ENCODE peak calls at places on chromosomes 11 and 22, in four cellular contexts. One of them, this sample, is unnamed.

GRCh38 chr11:112863304-112863703 is 97.9 kb upstream of the NCAM1 start:
- DNase-seq in Peyer's patch: no peak
- DNase-seq in small intestine: no peak
- DNase-seq in CD4-positive, alpha-beta memory T cell: no peak
- DNase-seq in this sample: no peak

GRCh38 chr22:31005535-31005934 is 36.5 kb downstream of the TUG1 start:
- DNase-seq in Peyer's patch: no peak
- DNase-seq in small intestine: no peak
- DNase-seq in CD4-positive, alpha-beta memory T cell: no peak
- DNase-seq in this sample: no peak

GRCh38 chr22:37610480-37611148 is 2.0 kb downstream of the GGA1 start:
- DNase-seq in Peyer's patch: no peak
- DNase-seq in small intestine: no peak
- DNase-seq in CD4-positive, alpha-beta memory T cell: no peak
- DNase-seq in this sample: no peak

GRCh38 chr11:1830119-1830499 is 4.7 kb upstream of the SYT8 start:
- DNase-seq in Peyer's patch: peak
- DNase-seq in small intestine: peak
- DNase-seq in CD4-positive, alpha-beta memory T cell: no peak
- DNase-seq in this sample: no peak

GRCh38 chr11:115869780-115870431 is 365.7 kb upstream of the CADM1 start:
- DNase-seq in Peyer's patch: no peak
- DNase-seq in small intestine: peak
- DNase-seq in CD4-positive, alpha-beta memory T cell: no peak
- DNase-seq in this sample: no peak

GRCh38 chr11:71286701-71287643 is 34.6 kb upstream of the SHANK2 start:
- DNase-seq in Peyer's patch: no peak
- DNase-seq in small intestine: peak
- DNase-seq in CD4-positive, alpha-beta memory T cell: no peak
- DNase-seq in this sample: no peak

GRCh38 chr22:37312549-37313183 is 30.4 kb downstream of the CYTH4 start:
- DNase-seq in Peyer's patch: no peak
- DNase-seq in small intestine: no peak
- DNase-seq in CD4-positive, alpha-beta memory T cell: no peak
- DNase-seq in this sample: no peak

GRCh38 chr11:19380375-19380774 is 139.6 kb upstream of the E2F8 start:
- DNase-seq in Peyer's patch: no peak
- DNase-seq in small intestine: no peak
- DNase-seq in CD4-positive, alpha-beta memory T cell: no peak
- DNase-seq in this sample: no peak

GRCh38 chr11:111665779-111666178 is 63.5 kb downstream of the SIK2 start:
- DNase-seq in Peyer's patch: no peak
- DNase-seq in small intestine: peak
- DNase-seq in CD4-positive, alpha-beta memory T cell: no peak
- DNase-seq in this sample: no peak

GRCh38 chr22:22770280-22770871 is 117.2 kb upstream of the IGLL5 start:
- DNase-seq in Peyer's patch: peak
- DNase-seq in small intestine: peak
- DNase-seq in CD4-positive, alpha-beta memory T cell: peak
- DNase-seq in this sample: no peak

GRCh38 chr11:115530752-115531151 is 26.5 kb upstream of the CADM1 start:
- DNase-seq in Peyer's patch: no peak
- DNase-seq in small intestine: peak
- DNase-seq in CD4-positive, alpha-beta memory T cell: no peak
- DNase-seq in this sample: no peak

GRCh38 chr22:24442352-24442744 is 14.9 kb downstream of the ADORA2A start:
- DNase-seq in Peyer's patch: no peak
- DNase-seq in small intestine: no peak
- DNase-seq in CD4-positive, alpha-beta memory T cell: no peak
- DNase-seq in this sample: no peak

GRCh38 chr11:69867076-69868002 is 48.1 kb upstream of the FGF3 start:
- DNase-seq in Peyer's patch: peak
- DNase-seq in small intestine: no peak
- DNase-seq in CD4-positive, alpha-beta memory T cell: no peak
- DNase-seq in this sample: no peak

GRCh38 chr11:43541993-43542392 is 138.5 kb upstream of the HSD17B12 start:
- DNase-seq in Peyer's patch: no peak
- DNase-seq in small intestine: no peak
- DNase-seq in CD4-positive, alpha-beta memory T cell: no peak
- DNase-seq in this sample: no peak

GRCh38 chr11:76395296-76395695 is 14.2 kb downstream of the GVQW3 start:
- DNase-seq in Peyer's patch: no peak
- DNase-seq in small intestine: no peak
- DNase-seq in CD4-positive, alpha-beta memory T cell: no peak
- DNase-seq in this sample: no peak